ENCODE peak calls at places on chromosomes 13 and 19, in six cellular contexts. O is mesendoderm, J is NT2/D1, X is endodermal cell, V is IMR-90, R is keratinocyte. S is an unnamed sample.
A peak's percentile ranks its signal among the peaks of the same experiment; 100 is the strongest.

GRCh38 chr19:12140545-12141404 is 625 bp upstream of the ZNF20 start:
- DNase-seq in V (peak; percentile 80), R (peak; percentile 52), O (peak; percentile 90), J (peak; percentile 80), X (peak; percentile 96), S (peak; percentile 97)

GRCh38 chr19:17402982-17403855 is 2.2 kb downstream of the BST2 start:
- DNase-seq in J (peak; percentile 72), X (peak; percentile 96), O (peak; percentile 92), R (no peak), V (no peak), S (no peak)

GRCh38 chr13:37446503-37446902 is 152.1 kb downstream of the POSTN start:
- DNase-seq in O (no peak), V (peak; percentile 93), X (no peak), J (no peak), R (peak; percentile 49), S (no peak)

GRCh38 chr19:43678512-43678911 is 8.5 kb upstream of the PLAUR start:
- DNase-seq in R (no peak), J (no peak), X (no peak), O (no peak), V (no peak), S (no peak)

GRCh38 chr13:73623281-73623680 is 510.9 kb downstream of the KLF12 start:
- DNase-seq in R (no peak), O (no peak), V (no peak), X (no peak), J (no peak), S (no peak)

GRCh38 chr13:97266734-97267417 is 44.7 kb downstream of the MBNL2 start:
- DNase-seq in O (peak; percentile 71), R (no peak), J (no peak), X (peak; percentile 64), V (no peak), S (no peak)

GRCh38 chr19:5504115-5504514 is 48.9 kb downstream of the ZNRF4 start:
- DNase-seq in R (no peak), O (peak; percentile 46), X (peak; percentile 82), V (no peak), J (no peak), S (no peak)

GRCh38 chr19:35349614-35350521 is 2.2 kb downstream of the FFAR1 start:
- DNase-seq in O (no peak), X (peak; percentile 33), J (no peak), R (no peak), V (no peak), S (no peak)

GRCh38 chr19:33818426-33818825 is 21.8 kb downstream of the KCTD15 start:
- DNase-seq in J (no peak), V (no peak), X (peak; percentile 38), O (no peak), R (no peak), S (no peak)

GRCh38 chr19:1087813-1088418 is 7.3 kb downstream of the POLR2E start:
- DNase-seq in X (no peak), R (no peak), J (no peak), V (no peak), O (no peak), S (no peak)

GRCh38 chr19:16462757-16463250 is 9.0 kb downstream of the EPS15L1 start:
- DNase-seq in R (peak; percentile 33), J (no peak), V (peak; percentile 34), X (no peak), O (no peak), S (no peak)

GRCh38 chr19:42129399-42130253 is 2.6 kb downstream of the POU2F2 start:
- DNase-seq in R (peak; percentile 99), V (peak; percentile 33), X (no peak), O (no peak), J (no peak), S (peak; percentile 31)

GRCh38 chr13:26656919-26657318 is 99.4 kb downstream of the WASF3 start:
- DNase-seq in J (no peak), R (no peak), V (peak; percentile 82), O (peak; percentile 82), X (no peak), S (no peak)

GRCh38 chr19:12723383-12723642 is 419 bp downstream of the TNPO2 start:
- DNase-seq in J (no peak), X (peak; percentile 56), R (no peak), V (peak; percentile 12), O (no peak), S (no peak)

GRCh38 chr13:89061821-89062220 is 1390.7 kb downstream of the SLITRK5 start:
- DNase-seq in J (no peak), V (no peak), R (no peak), O (no peak), X (no peak), S (peak; percentile 33)

GRCh38 chr13:113639661-113640262 is 18.2 kb downstream of the ATP4B start:
- DNase-seq in O (no peak), J (no peak), V (no peak), R (no peak), X (peak; percentile 35), S (no peak)

GRCh38 chr13:105806335-105806920 is 729.0 kb downstream of the EFNB2 start:
- DNase-seq in X (no peak), O (no peak), R (no peak), V (no peak), J (no peak), S (no peak)

GRCh38 chr13:73608157-73608516 is 526.1 kb downstream of the KLF12 start:
- DNase-seq in O (no peak), R (no peak), J (no peak), V (no peak), X (no peak), S (no peak)

GRCh38 chr13:77896977-77897376 is 21.7 kb downstream of the EDNRB start:
- DNase-seq in V (no peak), J (no peak), X (no peak), O (no peak), R (no peak), S (no peak)

GRCh38 chr13:66661336-66661735 is 568.8 kb downstream of the PCDH9 start:
- DNase-seq in V (no peak), R (no peak), O (no peak), X (no peak), J (no peak), S (no peak)

GRCh38 chr13:66657165-66657895 is 572.8 kb downstream of the PCDH9 start:
- DNase-seq in J (no peak), R (peak; percentile 42), O (peak; percentile 6), X (no peak), V (peak; percentile 98), S (no peak)

GRCh38 chr13:66660013-66660804 is 569.9 kb downstream of the PCDH9 start:
- DNase-seq in R (no peak), J (no peak), V (peak; percentile 75), X (no peak), O (no peak), S (no peak)

GRCh38 chr13:66656050-66656449 is 574.1 kb downstream of the PCDH9 start:
- DNase-seq in V (no peak), J (no peak), X (no peak), O (no peak), R (no peak), S (no peak)

GRCh38 chr13:66659291-66660012 is 570.7 kb downstream of the PCDH9 start:
- DNase-seq in X (no peak), J (no peak), V (no peak), R (no peak), O (no peak), S (no peak)
- H3K9ac ChIP-seq in X (no peak overlapping the region), J (no peak overlapping the region), V (no peak overlapping the region), R (no peak overlapping the region), O (no peak overlapping the region), S (no peak overlapping the region)

DNA sequence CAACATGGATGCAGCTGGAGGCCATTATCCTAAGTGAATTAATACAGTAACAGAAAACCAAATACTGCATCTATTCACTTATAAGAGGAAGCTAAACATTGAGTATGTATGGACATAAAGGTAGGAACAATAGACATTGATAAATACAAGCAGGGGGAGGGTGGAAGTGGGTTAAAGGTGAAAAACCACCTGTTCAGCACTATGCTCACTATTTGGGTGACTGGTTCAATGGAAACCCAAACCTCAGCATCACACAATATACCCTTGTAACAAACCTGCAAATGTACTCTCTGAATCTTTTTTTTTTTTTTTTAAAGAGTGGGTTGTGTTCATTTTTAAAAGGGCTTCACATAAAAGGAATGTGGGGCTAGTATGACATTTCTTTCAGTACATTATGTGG is 26.9 kb upstream of the CPB2 start:
- DNase-seq in V (no peak), X (no peak), O (no peak), R (no peak), J (no peak), S (no peak)
- H3K27me3 ChIP-seq in V (peaks cover 9% of the 10 kb centered on the region), X (no peaks in the 10 kb centered on the region), O (no peaks in the 10 kb centered on the region), R (no peaks in the 10 kb centered on the region), J (no peaks in the 10 kb centered on the region), S (no peaks in the 10 kb centered on the region)

GRCh38 chr13:29579094-29579493 is 16.4 kb downstream of the SLC7A1 start:
- DNase-seq in V (no peak), X (no peak), R (no peak), J (no peak), O (no peak), S (no peak)
- H3K4me1 ChIP-seq in V (peaks cover 15% of the 10 kb centered on the region), X (peaks cover 6% of the 10 kb centered on the region), R (peaks cover 62% of the 10 kb centered on the region), J (peaks cover 12% of the 10 kb centered on the region), O (peaks cover 35% of the 10 kb centered on the region), S (peaks cover 8% of the 10 kb centered on the region)

GRCh38 chr13:65095118-65095517 is 2135.0 kb downstream of the PCDH9 start:
- DNase-seq in R (no peak), O (no peak), X (no peak), V (no peak), J (no peak), S (no peak)

GRCh38 chr13:65091031-65091430 is 2139.1 kb downstream of the PCDH9 start:
- DNase-seq in J (no peak), O (no peak), V (no peak), R (no peak), X (no peak), S (no peak)

GRCh38 chr13:65090191-65090590 is 2139.9 kb downstream of the PCDH9 start:
- DNase-seq in X (no peak), V (no peak), R (no peak), J (no peak), O (no peak), S (no peak)

GRCh38 chr13:65093352-65093751 is 2136.8 kb downstream of the PCDH9 start:
- DNase-seq in J (no peak), R (no peak), O (no peak), V (no peak), X (no peak), S (no peak)

DNA sequence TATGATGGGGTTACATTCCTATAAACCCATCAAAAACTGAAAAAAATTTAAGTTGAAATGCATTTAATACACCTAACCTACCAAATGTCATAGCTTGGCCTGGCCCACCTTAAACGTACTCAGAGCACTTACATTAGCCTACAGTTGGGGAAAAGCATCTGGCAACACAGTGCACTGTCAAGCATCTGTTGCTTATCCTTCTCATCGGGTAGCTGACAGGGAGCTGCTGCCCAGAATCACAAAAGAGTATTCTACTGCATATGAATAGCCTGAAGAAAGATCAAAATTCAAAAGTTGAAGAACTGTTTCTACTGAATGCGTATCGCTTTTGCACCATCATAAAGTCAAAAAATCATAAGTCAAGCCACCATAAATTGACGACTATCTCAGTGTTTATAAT is 2134.4 kb downstream of the PCDH9 start:
- DNase-seq in O (no peak), X (no peak), J (no peak), V (no peak), R (no peak), S (no peak)
- H3K9ac ChIP-seq in O (no peak overlapping the region), X (no peak overlapping the region), J (no peak overlapping the region), V (no peak overlapping the region), R (no peak overlapping the region), S (no peak overlapping the region)